ENCODE peak calls at places on chromosomes 3 and 15, in six cellular contexts. W, M, J, R, F and O are unnamed samples.

GRCh38 chr3:169044341-169045113 is 619.0 kb downstream of the MECOM start:
- DNase-seq in M (peak; percentile 11), W (peak; percentile 85), F (no peak), J (no peak), R (no peak), O (peak; percentile 60)

GRCh38 chr15:78866824-78867223 is 5.9 kb upstream of the MORF4L1 start:
- DNase-seq in M (no peak), W (no peak), R (no peak), F (no peak), J (no peak), O (peak; percentile 40)

GRCh38 chr3:185103359-185104127 is 49.3 kb downstream of the C3orf70 start:
- DNase-seq in J (no peak), F (no peak), R (no peak), W (no peak), M (no peak), O (peak; percentile 23)

GRCh38 chr3:23865595-23866396 is 51.0 kb downstream of the NKIRAS1 start:
- DNase-seq in J (peak; percentile 71), M (peak; percentile 84), R (no peak), F (peak; percentile 60), W (peak; percentile 38), O (no peak)

GRCh38 chr3:38480930-38481329 is 15.2 kb upstream of the EXOG start:
- DNase-seq in F (no peak), J (no peak), R (no peak), M (no peak), W (no peak), O (no peak)

GRCh38 chr15:89341316-89342005 is 6.8 kb upstream of the POLG start:
- DNase-seq in R (no peak), M (no peak), W (no peak), F (no peak), J (no peak), O (no peak)

GRCh38 chr3:128794788-128795649 is 69.0 kb downstream of the RAB7A start:
- DNase-seq in F (peak; percentile 73), M (peak; percentile 75), R (peak; percentile 72), W (peak; percentile 61), J (peak; percentile 60), O (peak; percentile 85)

GRCh38 chr15:68385671-68386586 is 46.0 kb downstream of the ITGA11 start:
- DNase-seq in F (peak; percentile 12), M (no peak), J (no peak), R (peak; percentile 30), W (no peak), O (no peak)

GRCh38 chr3:71721721-71722157 is 3.5 kb downstream of the EIF4E3 start:
- DNase-seq in J (no peak), M (no peak), R (no peak), W (no peak), F (no peak), O (no peak)

GRCh38 chr15:70152070-70152480 is 54.4 kb upstream of the TLE3 start:
- DNase-seq in R (no peak), J (no peak), M (peak; percentile 47), W (peak; percentile 18), F (no peak), O (peak; percentile 22)

GRCh38 chr3:10757821-10758130 is 58.3 kb upstream of the SLC6A11 start:
- DNase-seq in F (no peak), M (no peak), R (no peak), J (no peak), W (no peak), O (no peak)

GRCh38 chr3:156741935-156742334 is 67.5 kb downstream of the TIPARP start:
- DNase-seq in F (no peak), R (no peak), J (no peak), W (no peak), M (no peak), O (no peak)

DNA sequence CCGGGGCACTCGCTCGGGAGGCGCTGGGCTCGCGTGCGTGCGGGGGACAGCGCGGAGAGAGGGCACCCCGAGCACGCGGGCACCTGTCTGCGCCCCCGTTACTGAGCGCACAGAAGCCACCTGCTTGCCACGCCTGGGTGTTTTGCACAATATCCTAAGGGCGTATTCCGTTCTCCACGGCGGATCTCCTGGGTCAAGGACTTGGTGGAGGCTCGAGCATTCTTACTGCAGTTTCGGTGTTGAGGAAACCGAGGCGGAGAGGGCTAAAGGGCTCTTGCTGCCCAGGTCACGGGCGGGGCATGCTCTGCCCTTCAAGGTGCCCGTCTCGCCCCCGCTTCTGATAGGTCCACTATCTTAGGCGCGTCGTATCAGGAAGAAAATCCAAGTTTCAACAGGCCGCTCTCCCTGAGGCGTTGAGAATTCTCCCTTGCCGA is 526 bp downstream of the GPD1L start:
- DNase-seq in W (no peak), J (no peak), M (peak; percentile 15), F (no peak), R (peak; percentile 53), O (peak; percentile 51)
- H2AFZ ChIP-seq in W (peak overlapping the region; percentile 100), J (peak overlapping the region; percentile 99), M (peak overlapping the region; percentile 94), F (no peak overlapping the region), R (peak overlapping the region; percentile 79), O (peak overlapping the region; percentile 28)

GRCh38 chr3:160686955-160687535 is 10.1 kb downstream of the ARL14 start:
- DNase-seq in J (no peak), R (no peak), M (peak; percentile 35), W (peak; percentile 24), F (no peak), O (no peak)
- H4K91ac ChIP-seq in J (no peak overlapping the region), R (no peak overlapping the region), M (no peak overlapping the region), W (no peak overlapping the region), F (no peak overlapping the region), O (no peak overlapping the region)

DNA sequence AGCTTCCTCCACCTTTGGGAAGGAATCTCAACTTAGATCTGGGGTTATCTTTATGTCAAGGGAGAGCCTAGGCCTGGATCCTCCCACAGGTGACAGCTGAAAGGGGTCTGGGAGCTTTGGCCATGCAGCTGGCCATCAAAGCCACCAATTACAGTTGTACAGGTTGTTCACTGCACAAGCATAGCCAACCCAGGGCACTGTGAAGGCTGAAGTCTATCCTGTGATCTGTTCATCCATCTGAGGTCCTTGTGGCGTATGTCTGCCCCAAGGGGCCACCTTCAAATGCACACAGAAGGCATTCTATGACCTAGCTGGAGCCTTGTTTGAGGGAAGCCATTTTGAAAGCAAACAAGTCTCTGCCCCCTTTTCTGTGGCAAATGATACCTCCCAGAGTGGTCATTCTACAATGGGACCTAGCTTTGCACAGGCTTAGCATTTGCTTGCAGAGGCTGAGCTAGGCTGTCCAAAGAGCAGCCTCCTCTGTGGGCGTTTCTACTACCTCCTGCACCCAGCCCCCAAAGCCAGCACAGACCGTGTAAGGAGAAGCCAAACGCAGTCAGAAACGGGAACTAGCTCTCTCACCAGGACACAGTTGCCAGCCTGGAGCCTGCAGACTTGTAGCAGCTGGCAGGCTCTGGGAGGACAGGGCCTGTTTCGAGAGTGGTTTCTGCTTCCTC is 157.4 kb upstream of the SMAD3 start:
- DNase-seq in R (no peak), M (no peak), W (peak; percentile 37), J (no peak), F (peak; percentile 21), O (no peak)
- H2AFZ ChIP-seq in R (peak overlapping the region; percentile 68), M (no peak overlapping the region), W (peak overlapping the region; percentile 51), J (peak overlapping the region; percentile 11), F (no peak overlapping the region), O (no peak overlapping the region)

GRCh38 chr3:16723994-16724393 is 118.8 kb upstream of the DAZL start:
- DNase-seq in F (peak; percentile 68), M (peak; percentile 15), W (peak; percentile 11), J (peak; percentile 43), R (no peak), O (peak; percentile 72)

GRCh38 chr3:16720367-16720766 is 115.1 kb upstream of the DAZL start:
- DNase-seq in R (no peak), F (no peak), W (no peak), M (no peak), J (no peak), O (no peak)

GRCh38 chr3:16724487-16724886 is 119.3 kb upstream of the DAZL start:
- DNase-seq in F (no peak), M (no peak), W (no peak), R (no peak), J (no peak), O (no peak)

GRCh38 chr3:16719426-16719825 is 114.2 kb upstream of the DAZL start:
- DNase-seq in W (no peak), J (no peak), R (no peak), F (no peak), M (no peak), O (no peak)

DNA sequence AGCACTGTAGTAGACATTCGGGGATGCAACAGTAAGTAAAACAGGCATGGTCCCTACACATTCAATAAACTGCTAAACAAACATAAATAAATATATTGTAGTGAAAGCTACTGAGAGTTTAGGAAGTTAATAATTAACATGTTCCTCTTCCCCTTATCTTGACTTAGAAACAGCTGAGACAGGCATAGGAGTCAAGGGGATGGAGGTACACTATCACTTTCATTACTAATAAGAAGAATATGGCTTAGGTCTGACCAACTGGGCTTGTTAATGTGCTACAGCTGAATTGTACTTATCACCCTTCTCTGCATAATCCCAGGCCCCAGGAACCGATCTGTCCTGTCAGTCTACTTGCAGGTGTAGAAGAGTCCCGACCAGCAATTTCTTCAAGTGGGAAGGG is 116.3 kb upstream of the DAZL start:
- DNase-seq in J (no peak), W (no peak), F (no peak), M (no peak), R (no peak), O (no peak)
- H4K91ac ChIP-seq in J (no peak overlapping the region), W (no peak overlapping the region), F (no peak overlapping the region), M (no peak overlapping the region), R (no peak overlapping the region), O (no peak overlapping the region)

GRCh38 chr3:27532426-27532825 is 48.2 kb upstream of the SLC4A7 start:
- DNase-seq in R (no peak), F (no peak), W (no peak), J (no peak), M (no peak), O (no peak)

GRCh38 chr3:27533718-27534578 is 49.8 kb upstream of the SLC4A7 start:
- DNase-seq in M (peak; percentile 98), J (no peak), R (peak; percentile 66), F (peak; percentile 95), W (peak; percentile 99), O (peak; percentile 97)

GRCh38 chr3:27535809-27536392 is 51.7 kb upstream of the SLC4A7 start:
- DNase-seq in F (no peak), W (peak; percentile 49), R (no peak), J (no peak), M (no peak), O (peak; percentile 66)

GRCh38 chr3:27532931-27533607 is 48.9 kb upstream of the SLC4A7 start:
- DNase-seq in R (no peak), J (no peak), M (peak; percentile 38), W (peak; percentile 45), F (peak; percentile 50), O (no peak)

DNA sequence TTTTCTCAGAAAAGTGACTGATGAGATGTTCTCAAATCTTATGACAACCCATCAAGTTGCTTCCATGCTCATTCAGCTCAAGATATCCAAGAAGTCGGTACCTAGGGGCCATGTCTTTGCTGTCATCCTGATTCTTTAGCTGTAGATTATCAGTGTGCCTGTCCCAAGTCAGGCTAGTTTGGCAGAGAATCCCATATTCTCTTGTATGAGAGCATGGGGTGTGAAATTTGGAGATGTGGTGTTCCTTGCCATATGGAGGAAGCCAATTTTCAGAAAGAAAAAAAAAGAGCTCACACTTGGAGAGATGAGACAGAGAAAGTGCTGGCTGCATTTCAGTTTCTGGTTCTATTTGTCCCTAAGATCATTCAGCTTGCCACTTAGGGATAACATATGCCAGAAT is 52.3 kb upstream of the SLC4A7 start:
- DNase-seq in F (no peak), W (no peak), M (no peak), R (no peak), J (no peak), O (no peak)
- H2AFZ ChIP-seq in F (no peak overlapping the region), W (no peak overlapping the region), M (no peak overlapping the region), R (peak overlapping the region; percentile 13), J (no peak overlapping the region), O (no peak overlapping the region)